ENCODE peak calls at places on chromosomes 12 and 14, in six cellular contexts. One of them, this sample, is unnamed.

GRCh38 chr12:121802843-121803698 is 738 bp upstream of the SETD1B start:
- DNase-seq in left ventricle myocardium inferior: peak
- DNase-seq in H7: peak
- DNase-seq in HTR-8/SVneo: peak
- DNase-seq in tibial nerve: peak
- DNase-seq in RCC 7860: peak
- DNase-seq in this sample: peak

GRCh38 chr12:53096089-53096741 is 1.3 kb upstream of the IGFBP6 start:
- DNase-seq in tibial nerve: peak
- DNase-seq in HTR-8/SVneo: peak
- DNase-seq in RCC 7860: no peak
- DNase-seq in H7: peak
- DNase-seq in left ventricle myocardium inferior: peak
- DNase-seq in this sample: no peak

GRCh38 chr12:84134797-84135366 is 777.7 kb downstream of the SLC6A15 start:
- DNase-seq in RCC 7860: no peak
- DNase-seq in H7: no peak
- DNase-seq in left ventricle myocardium inferior: no peak
- DNase-seq in HTR-8/SVneo: no peak
- DNase-seq in tibial nerve: no peak
- DNase-seq in this sample: no peak

GRCh38 chr12:111337371-111337770 is 31.5 kb downstream of the PHETA1 start:
- DNase-seq in RCC 7860: no peak
- DNase-seq in tibial nerve: no peak
- DNase-seq in HTR-8/SVneo: no peak
- DNase-seq in H7: no peak
- DNase-seq in left ventricle myocardium inferior: no peak
- DNase-seq in this sample: no peak

GRCh38 chr12:19035552-19035951 is 94.0 kb upstream of the PLEKHA5 start:
- DNase-seq in HTR-8/SVneo: no peak
- DNase-seq in tibial nerve: no peak
- DNase-seq in left ventricle myocardium inferior: no peak
- DNase-seq in H7: no peak
- DNase-seq in RCC 7860: no peak
- DNase-seq in this sample: no peak

GRCh38 chr14:51776102-51776894 is 84.1 kb upstream of the GNG2 start:
- DNase-seq in HTR-8/SVneo: peak
- DNase-seq in H7: peak
- DNase-seq in left ventricle myocardium inferior: peak
- DNase-seq in RCC 7860: peak
- DNase-seq in tibial nerve: peak
- DNase-seq in this sample: no peak

GRCh38 chr14:101969480-101969879 is 5.1 kb downstream of the DYNC1H1 start:
- DNase-seq in left ventricle myocardium inferior: no peak
- DNase-seq in tibial nerve: no peak
- DNase-seq in RCC 7860: no peak
- DNase-seq in H7: no peak
- DNase-seq in HTR-8/SVneo: no peak
- DNase-seq in this sample: no peak

GRCh38 chr14:62168564-62169155 is 406.4 kb downstream of the SNAPC1 start:
- DNase-seq in RCC 7860: no peak
- DNase-seq in HTR-8/SVneo: no peak
- DNase-seq in left ventricle myocardium inferior: no peak
- DNase-seq in H7: no peak
- DNase-seq in tibial nerve: no peak
- DNase-seq in this sample: no peak

GRCh38 chr12:12896261-12896660 is 4.9 kb downstream of the GPRC5A start:
- DNase-seq in HTR-8/SVneo: no peak
- DNase-seq in left ventricle myocardium inferior: no peak
- DNase-seq in RCC 7860: peak
- DNase-seq in H7: no peak
- DNase-seq in tibial nerve: no peak
- DNase-seq in this sample: no peak

GRCh38 chr12:53804429-53804828 is 52.6 kb upstream of the CISTR start:
- DNase-seq in RCC 7860: no peak
- DNase-seq in HTR-8/SVneo: no peak
- DNase-seq in H7: no peak
- DNase-seq in left ventricle myocardium inferior: no peak
- DNase-seq in tibial nerve: no peak
- DNase-seq in this sample: no peak

GRCh38 chr14:90552465-90553297 is 155.9 kb downstream of the CALM1 start:
- DNase-seq in HTR-8/SVneo: no peak
- DNase-seq in H7: no peak
- DNase-seq in tibial nerve: no peak
- DNase-seq in RCC 7860: no peak
- DNase-seq in left ventricle myocardium inferior: no peak
- DNase-seq in this sample: no peak

GRCh38 chr14:20417250-20418186 is 4.2 kb upstream of the TEP1 start:
- DNase-seq in tibial nerve: no peak
- DNase-seq in left ventricle myocardium inferior: no peak
- DNase-seq in RCC 7860: no peak
- DNase-seq in HTR-8/SVneo: no peak
- DNase-seq in H7: no peak
- DNase-seq in this sample: no peak

GRCh38 chr14:76551116-76551515 is 175.2 kb downstream of the ESRRB start:
- DNase-seq in tibial nerve: no peak
- DNase-seq in H7: no peak
- DNase-seq in RCC 7860: no peak
- DNase-seq in left ventricle myocardium inferior: no peak
- DNase-seq in HTR-8/SVneo: no peak
- DNase-seq in this sample: no peak

GRCh38 chr14:28023853-28024252 is 742.7 kb upstream of the FOXG1 start:
- DNase-seq in tibial nerve: no peak
- DNase-seq in H7: no peak
- DNase-seq in RCC 7860: no peak
- DNase-seq in HTR-8/SVneo: no peak
- DNase-seq in left ventricle myocardium inferior: no peak
- DNase-seq in this sample: no peak

GRCh38 chr12:10235761-10236631 is 23.3 kb downstream of the GABARAPL1 start:
- DNase-seq in tibial nerve: no peak
- DNase-seq in H7: peak
- DNase-seq in RCC 7860: no peak
- DNase-seq in HTR-8/SVneo: peak
- DNase-seq in left ventricle myocardium inferior: no peak
- DNase-seq in this sample: no peak

GRCh38 chr12:106139422-106140141 is 828 bp upstream of the NUAK1 start:
- DNase-seq in HTR-8/SVneo: peak
- DNase-seq in left ventricle myocardium inferior: peak
- DNase-seq in RCC 7860: peak
- DNase-seq in H7: peak
- DNase-seq in tibial nerve: peak
- DNase-seq in this sample: peak

GRCh38 chr14:99035268-99035667 is 236.7 kb downstream of the BCL11B start:
- DNase-seq in RCC 7860: no peak
- DNase-seq in H7: peak
- DNase-seq in HTR-8/SVneo: no peak
- DNase-seq in left ventricle myocardium inferior: peak
- DNase-seq in tibial nerve: peak
- DNase-seq in this sample: no peak

GRCh38 chr12:93502802-93503623 is 35.7 kb downstream of the MRPL42 start:
- DNase-seq in H7: no peak
- DNase-seq in RCC 7860: no peak
- DNase-seq in tibial nerve: peak
- DNase-seq in left ventricle myocardium inferior: no peak
- DNase-seq in HTR-8/SVneo: peak
- DNase-seq in this sample: no peak

GRCh38 chr12:89707992-89708792 is 446 bp downstream of the ATP2B1 start:
- DNase-seq in H7: peak
- DNase-seq in left ventricle myocardium inferior: peak
- DNase-seq in RCC 7860: no peak
- DNase-seq in HTR-8/SVneo: no peak
- DNase-seq in tibial nerve: no peak
- DNase-seq in this sample: peak

GRCh38 chr14:99560946-99561683 is 42.9 kb downstream of the CCDC85C start:
- DNase-seq in RCC 7860: no peak
- DNase-seq in H7: no peak
- DNase-seq in HTR-8/SVneo: no peak
- DNase-seq in left ventricle myocardium inferior: peak
- DNase-seq in tibial nerve: no peak
- DNase-seq in this sample: no peak

GRCh38 chr12:66371982-66372381 is 69.7 kb downstream of the HELB start:
- DNase-seq in HTR-8/SVneo: no peak
- DNase-seq in H7: no peak
- DNase-seq in tibial nerve: no peak
- DNase-seq in left ventricle myocardium inferior: no peak
- DNase-seq in RCC 7860: no peak
- DNase-seq in this sample: no peak

GRCh38 chr14:80621701-80622100 is 319.8 kb downstream of the CEP128 start:
- DNase-seq in H7: no peak
- DNase-seq in HTR-8/SVneo: peak
- DNase-seq in RCC 7860: no peak
- DNase-seq in tibial nerve: no peak
- DNase-seq in left ventricle myocardium inferior: no peak
- DNase-seq in this sample: no peak

GRCh38 chr14:66435683-66436082 is 50.5 kb upstream of the CCDC196 start:
- DNase-seq in H7: no peak
- DNase-seq in left ventricle myocardium inferior: no peak
- DNase-seq in tibial nerve: no peak
- DNase-seq in RCC 7860: no peak
- DNase-seq in HTR-8/SVneo: no peak
- DNase-seq in this sample: no peak

GRCh38 chr12:96419576-96420254 is 19.5 kb upstream of the CDK17 start:
- DNase-seq in left ventricle myocardium inferior: no peak
- DNase-seq in RCC 7860: no peak
- DNase-seq in HTR-8/SVneo: no peak
- DNase-seq in tibial nerve: no peak
- DNase-seq in H7: no peak
- DNase-seq in this sample: no peak

GRCh38 chr12:126384029-126384564 is 1318.9 kb downstream of the AACS start:
- DNase-seq in HTR-8/SVneo: no peak
- DNase-seq in RCC 7860: no peak
- DNase-seq in left ventricle myocardium inferior: no peak
- DNase-seq in H7: peak
- DNase-seq in tibial nerve: no peak
- DNase-seq in this sample: no peak

GRCh38 chr14:20798932-20799331 is 3.7 kb downstream of the RNASE1 start:
- DNase-seq in RCC 7860: no peak
- DNase-seq in HTR-8/SVneo: no peak
- DNase-seq in H7: no peak
- DNase-seq in tibial nerve: no peak
- DNase-seq in left ventricle myocardium inferior: no peak
- DNase-seq in this sample: no peak

GRCh38 chr14:104942586-104942985 is 17.9 kb downstream of the PLD4 start:
- DNase-seq in HTR-8/SVneo: no peak
- DNase-seq in H7: no peak
- DNase-seq in tibial nerve: no peak
- DNase-seq in left ventricle myocardium inferior: no peak
- DNase-seq in RCC 7860: no peak
- DNase-seq in this sample: no peak

GRCh38 chr12:113647048-113647447 is 175.4 kb upstream of the LHX5 start:
- DNase-seq in RCC 7860: no peak
- DNase-seq in H7: no peak
- DNase-seq in tibial nerve: no peak
- DNase-seq in left ventricle myocardium inferior: no peak
- DNase-seq in HTR-8/SVneo: no peak
- DNase-seq in this sample: no peak

GRCh38 chr12:130433834-130434233 is 96.1 kb downstream of the PIWIL1 start:
- DNase-seq in HTR-8/SVneo: no peak
- DNase-seq in RCC 7860: no peak
- DNase-seq in tibial nerve: no peak
- DNase-seq in H7: no peak
- DNase-seq in left ventricle myocardium inferior: no peak
- DNase-seq in this sample: no peak

This sample was measured in thoracic aorta.